ENCODE peak calls at places on chromosomes 16 and 17, in eight cellular contexts. One of them, this sample, is unnamed.

GRCh38 chr17:16444258-16444886 is 29.0 kb downstream of the TRPV2 start:
- DNase-seq in HFF-Myc: no peak
- DNase-seq in astrocyte of the cerebellum: no peak
- DNase-seq in HAP-1: peak
- DNase-seq in BJ: no peak
- DNase-seq in activated naive CD4-positive, alpha-beta T cell treated with anti-CD3 and anti-CD28 coated beads for 36 hours: no peak
- DNase-seq in substantia nigra: no peak
- DNase-seq in left ventricle myocardium inferior: no peak
- DNase-seq in this sample: peak

GRCh38 chr16:5374184-5374583 is 276.6 kb upstream of the EEF2KMT start:
- DNase-seq in astrocyte of the cerebellum: no peak
- DNase-seq in HFF-Myc: no peak
- DNase-seq in left ventricle myocardium inferior: no peak
- DNase-seq in activated naive CD4-positive, alpha-beta T cell treated with anti-CD3 and anti-CD28 coated beads for 36 hours: no peak
- DNase-seq in substantia nigra: no peak
- DNase-seq in HAP-1: no peak
- DNase-seq in BJ: no peak
- DNase-seq in this sample: no peak

GRCh38 chr16:23670137-23670776 is 8.4 kb upstream of the PLK1 start:
- DNase-seq in HFF-Myc: no peak
- DNase-seq in BJ: peak
- DNase-seq in left ventricle myocardium inferior: no peak
- DNase-seq in substantia nigra: no peak
- DNase-seq in HAP-1: no peak
- DNase-seq in astrocyte of the cerebellum: peak
- DNase-seq in activated naive CD4-positive, alpha-beta T cell treated with anti-CD3 and anti-CD28 coated beads for 36 hours: peak
- DNase-seq in this sample: peak

GRCh38 chr17:41710472-41711090 is 1.6 kb upstream of the GAST start:
- DNase-seq in astrocyte of the cerebellum: peak
- DNase-seq in HFF-Myc: no peak
- DNase-seq in HAP-1: no peak
- DNase-seq in activated naive CD4-positive, alpha-beta T cell treated with anti-CD3 and anti-CD28 coated beads for 36 hours: peak
- DNase-seq in left ventricle myocardium inferior: no peak
- DNase-seq in BJ: no peak
- DNase-seq in substantia nigra: peak
- DNase-seq in this sample: no peak

GRCh38 chr16:22977294-22977697 is 163.3 kb downstream of the HS3ST2 start:
- DNase-seq in BJ: no peak
- DNase-seq in activated naive CD4-positive, alpha-beta T cell treated with anti-CD3 and anti-CD28 coated beads for 36 hours: no peak
- DNase-seq in left ventricle myocardium inferior: no peak
- DNase-seq in HFF-Myc: no peak
- DNase-seq in HAP-1: no peak
- DNase-seq in substantia nigra: no peak
- DNase-seq in astrocyte of the cerebellum: no peak
- DNase-seq in this sample: no peak

GRCh38 chr17:47957591-47958490 is at the start of gene PRR15L:
- DNase-seq in BJ: no peak
- DNase-seq in HFF-Myc: no peak
- DNase-seq in substantia nigra: no peak
- DNase-seq in HAP-1: no peak
- DNase-seq in activated naive CD4-positive, alpha-beta T cell treated with anti-CD3 and anti-CD28 coated beads for 36 hours: no peak
- DNase-seq in left ventricle myocardium inferior: no peak
- DNase-seq in astrocyte of the cerebellum: no peak
- DNase-seq in this sample: no peak

GRCh38 chr16:84524346-84524920 is 20.0 kb upstream of the MEAK7 start:
- DNase-seq in HFF-Myc: no peak
- DNase-seq in HAP-1: no peak
- DNase-seq in astrocyte of the cerebellum: peak
- DNase-seq in BJ: no peak
- DNase-seq in activated naive CD4-positive, alpha-beta T cell treated with anti-CD3 and anti-CD28 coated beads for 36 hours: no peak
- DNase-seq in substantia nigra: no peak
- DNase-seq in left ventricle myocardium inferior: no peak
- DNase-seq in this sample: no peak

GRCh38 chr17:47615766-47616424 is 33.8 kb upstream of the KPNB1 start:
- DNase-seq in HAP-1: peak
- DNase-seq in BJ: no peak
- DNase-seq in left ventricle myocardium inferior: no peak
- DNase-seq in substantia nigra: no peak
- DNase-seq in activated naive CD4-positive, alpha-beta T cell treated with anti-CD3 and anti-CD28 coated beads for 36 hours: no peak
- DNase-seq in astrocyte of the cerebellum: peak
- DNase-seq in HFF-Myc: no peak
- DNase-seq in this sample: no peak

GRCh38 chr16:67165121-67166034 is 833 bp downstream of the HSF4 start:
- DNase-seq in BJ: no peak
- DNase-seq in activated naive CD4-positive, alpha-beta T cell treated with anti-CD3 and anti-CD28 coated beads for 36 hours: no peak
- DNase-seq in substantia nigra: no peak
- DNase-seq in HFF-Myc: no peak
- DNase-seq in left ventricle myocardium inferior: no peak
- DNase-seq in astrocyte of the cerebellum: no peak
- DNase-seq in HAP-1: no peak
- DNase-seq in this sample: no peak

GRCh38 chr17:65243838-65244237 is 106.7 kb downstream of the RGS9 start:
- DNase-seq in HFF-Myc: no peak
- DNase-seq in HAP-1: no peak
- DNase-seq in astrocyte of the cerebellum: peak
- DNase-seq in BJ: no peak
- DNase-seq in substantia nigra: peak
- DNase-seq in activated naive CD4-positive, alpha-beta T cell treated with anti-CD3 and anti-CD28 coated beads for 36 hours: peak
- DNase-seq in left ventricle myocardium inferior: no peak
- DNase-seq in this sample: peak

GRCh38 chr16:61829631-61830030 is 206.6 kb downstream of the CDH8 start:
- DNase-seq in left ventricle myocardium inferior: no peak
- DNase-seq in HAP-1: no peak
- DNase-seq in substantia nigra: no peak
- DNase-seq in HFF-Myc: no peak
- DNase-seq in BJ: no peak
- DNase-seq in astrocyte of the cerebellum: peak
- DNase-seq in activated naive CD4-positive, alpha-beta T cell treated with anti-CD3 and anti-CD28 coated beads for 36 hours: no peak
- DNase-seq in this sample: no peak

GRCh38 chr16:3027983-3028715 is 4.3 kb downstream of the THOC6 start:
- DNase-seq in substantia nigra: peak
- DNase-seq in left ventricle myocardium inferior: peak
- DNase-seq in astrocyte of the cerebellum: peak
- DNase-seq in HAP-1: peak
- DNase-seq in HFF-Myc: peak
- DNase-seq in activated naive CD4-positive, alpha-beta T cell treated with anti-CD3 and anti-CD28 coated beads for 36 hours: peak
- DNase-seq in BJ: no peak
- DNase-seq in this sample: peak

GRCh38 chr16:57786632-57787518 is 15.4 kb downstream of the KIFC3 start:
- DNase-seq in BJ: no peak
- DNase-seq in left ventricle myocardium inferior: peak
- DNase-seq in substantia nigra: peak
- DNase-seq in activated naive CD4-positive, alpha-beta T cell treated with anti-CD3 and anti-CD28 coated beads for 36 hours: no peak
- DNase-seq in HFF-Myc: no peak
- DNase-seq in astrocyte of the cerebellum: no peak
- DNase-seq in HAP-1: no peak
- DNase-seq in this sample: no peak

GRCh38 chr17:28524476-28525415 is 18.6 kb downstream of the FOXN1 start:
- DNase-seq in left ventricle myocardium inferior: no peak
- DNase-seq in HAP-1: peak
- DNase-seq in activated naive CD4-positive, alpha-beta T cell treated with anti-CD3 and anti-CD28 coated beads for 36 hours: no peak
- DNase-seq in BJ: peak
- DNase-seq in astrocyte of the cerebellum: peak
- DNase-seq in substantia nigra: no peak
- DNase-seq in HFF-Myc: peak
- DNase-seq in this sample: no peak

GRCh38 chr17:73532441-73532901 is 111.8 kb downstream of the SDK2 start:
- DNase-seq in left ventricle myocardium inferior: no peak
- DNase-seq in astrocyte of the cerebellum: no peak
- DNase-seq in HFF-Myc: no peak
- DNase-seq in BJ: no peak
- DNase-seq in substantia nigra: no peak
- DNase-seq in activated naive CD4-positive, alpha-beta T cell treated with anti-CD3 and anti-CD28 coated beads for 36 hours: no peak
- DNase-seq in HAP-1: no peak
- DNase-seq in this sample: no peak

GRCh38 chr17:78341559-78342437 is 18.1 kb downstream of the SOCS3 start:
- DNase-seq in BJ: no peak
- DNase-seq in HFF-Myc: no peak
- DNase-seq in HAP-1: no peak
- DNase-seq in substantia nigra: peak
- DNase-seq in astrocyte of the cerebellum: no peak
- DNase-seq in activated naive CD4-positive, alpha-beta T cell treated with anti-CD3 and anti-CD28 coated beads for 36 hours: no peak
- DNase-seq in left ventricle myocardium inferior: peak
- DNase-seq in this sample: no peak

GRCh38 chr17:63399856-63400255 is 46.2 kb downstream of the CYB561 start:
- DNase-seq in left ventricle myocardium inferior: peak
- DNase-seq in BJ: no peak
- DNase-seq in activated naive CD4-positive, alpha-beta T cell treated with anti-CD3 and anti-CD28 coated beads for 36 hours: no peak
- DNase-seq in astrocyte of the cerebellum: peak
- DNase-seq in substantia nigra: no peak
- DNase-seq in HFF-Myc: peak
- DNase-seq in HAP-1: no peak
- DNase-seq in this sample: no peak

GRCh38 chr17:33967608-33968349 is 287.3 kb upstream of the CCL2 start:
- DNase-seq in BJ: no peak
- DNase-seq in HFF-Myc: no peak
- DNase-seq in HAP-1: no peak
- DNase-seq in astrocyte of the cerebellum: no peak
- DNase-seq in substantia nigra: no peak
- DNase-seq in left ventricle myocardium inferior: no peak
- DNase-seq in activated naive CD4-positive, alpha-beta T cell treated with anti-CD3 and anti-CD28 coated beads for 36 hours: peak
- DNase-seq in this sample: no peak

GRCh38 chr16:71499775-71500364 is 10.7 kb upstream of the ZNF19 start:
- DNase-seq in BJ: no peak
- DNase-seq in HFF-Myc: peak
- DNase-seq in substantia nigra: peak
- DNase-seq in activated naive CD4-positive, alpha-beta T cell treated with anti-CD3 and anti-CD28 coated beads for 36 hours: peak
- DNase-seq in astrocyte of the cerebellum: peak
- DNase-seq in left ventricle myocardium inferior: no peak
- DNase-seq in HAP-1: peak
- DNase-seq in this sample: peak

GRCh38 chr16:84105286-84105815 is 11.4 kb downstream of the MBTPS1 start:
- DNase-seq in BJ: no peak
- DNase-seq in HAP-1: no peak
- DNase-seq in HFF-Myc: no peak
- DNase-seq in left ventricle myocardium inferior: no peak
- DNase-seq in substantia nigra: no peak
- DNase-seq in activated naive CD4-positive, alpha-beta T cell treated with anti-CD3 and anti-CD28 coated beads for 36 hours: no peak
- DNase-seq in astrocyte of the cerebellum: no peak
- DNase-seq in this sample: no peak

GRCh38 chr16:297832-298231 is 14.9 kb downstream of the PDIA2 start:
- DNase-seq in left ventricle myocardium inferior: no peak
- DNase-seq in astrocyte of the cerebellum: no peak
- DNase-seq in HAP-1: no peak
- DNase-seq in BJ: no peak
- DNase-seq in HFF-Myc: no peak
- DNase-seq in activated naive CD4-positive, alpha-beta T cell treated with anti-CD3 and anti-CD28 coated beads for 36 hours: no peak
- DNase-seq in substantia nigra: no peak
- DNase-seq in this sample: no peak